ENCODE peak calls at places on chromosome 12, in seven cellular contexts. T is prostate gland, A is lung, H is uterus, P is left ventricle myocardium inferior, Z is endodermal cell, I is GM23248. M is an unnamed sample.

GRCh38 chr12:26939953-26940352 is 1.7 kb downstream of the FGFR1OP2 start:
- DNase-seq in T (no peak), A (no peak), H (no peak), P (no peak), Z (no peak), I (peak), M (no peak)

GRCh38 chr12:112008918-112009317 is 4.0 kb downstream of the TMEM116 start:
- DNase-seq in T (no peak), A (no peak), H (no peak), P (no peak), Z (no peak), I (no peak), M (no peak)

GRCh38 chr12:68373836-68374314 is 41.7 kb upstream of the MDM1 start:
- DNase-seq in T (no peak), A (no peak), H (no peak), P (no peak), Z (no peak), I (no peak), M (no peak)

GRCh38 chr12:23431006-23431405 is 518.5 kb downstream of the SOX5 start:
- DNase-seq in T (no peak), A (no peak), H (no peak), P (no peak), Z (no peak), I (no peak), M (no peak)

GRCh38 chr12:118061876-118062791 is 1.2 kb upstream of the WSB2 start:
- DNase-seq in T (peak), A (peak), H (peak), P (peak), Z (peak), I (peak), M (no peak)

GRCh38 chr12:95710386-95710785 is 80.2 kb downstream of the NTN4 start:
- DNase-seq in T (no peak), A (no peak), H (no peak), P (no peak), Z (no peak), I (no peak), M (no peak)

GRCh38 chr12:106108187-106108816 is 30.5 kb downstream of the NUAK1 start:
- DNase-seq in T (no peak), A (no peak), H (no peak), P (no peak), Z (peak), I (peak), M (no peak)

GRCh38 chr12:85280138-85280983 is at the start of gene ALX1:
- DNase-seq in T (no peak), A (no peak), H (no peak), P (no peak), Z (peak), I (peak), M (no peak)

GRCh38 chr12:81811066-81811777 is 52.1 kb upstream of the PPFIA2 start:
- DNase-seq in T (no peak), A (no peak), H (no peak), P (no peak), Z (peak), I (peak), M (no peak)

GRCh38 chr12:120761581-120761980 is 36.0 kb downstream of the ACADS start:
- DNase-seq in T (peak), A (no peak), H (peak), P (no peak), Z (peak), I (no peak), M (no peak)
- H3K27ac ChIP-seq in T (peak), A (peak), H (peak), P (peak), Z (peak), I (no peak), M (peak)

GRCh38 chr12:116698554-116698953 is 39.3 kb downstream of the SPRING1 start:
- DNase-seq in T (no peak), A (no peak), H (no peak), P (no peak), Z (no peak), I (no peak), M (no peak)

GRCh38 chr12:116700066-116700465 is 37.8 kb downstream of the SPRING1 start:
- DNase-seq in T (no peak), A (no peak), H (no peak), P (no peak), Z (no peak), I (peak), M (no peak)

GRCh38 chr12:116695464-116695725 is 42.5 kb downstream of the SPRING1 start:
- DNase-seq in T (no peak), A (no peak), H (no peak), P (no peak), Z (no peak), I (no peak), M (no peak)

GRCh38 chr12:116698131-116698495 is 39.8 kb downstream of the SPRING1 start:
- DNase-seq in T (peak), A (no peak), H (no peak), P (no peak), Z (no peak), I (no peak), M (no peak)

GRCh38 chr12:116697305-116698130 is 40.4 kb downstream of the SPRING1 start:
- DNase-seq in T (peak), A (no peak), H (no peak), P (peak), Z (peak), I (peak), M (no peak)
- H3K27ac ChIP-seq in T (peak), A (no peak), H (no peak), P (no peak), Z (no peak), I (no peak), M (no peak)

GRCh38 chr12:71837356-71837755 is 2.2 kb upstream of the TBC1D15 start:
- DNase-seq in T (no peak), A (no peak), H (no peak), P (no peak), Z (no peak), I (no peak), M (no peak)

GRCh38 chr12:71840226-71840847 is 778 bp downstream of the TBC1D15 start:
- DNase-seq in T (no peak), A (no peak), H (no peak), P (no peak), Z (no peak), I (peak), M (no peak)

GRCh38 chr12:71838231-71838630 is 1.3 kb upstream of the TBC1D15 start:
- DNase-seq in T (no peak), A (no peak), H (no peak), P (no peak), Z (no peak), I (no peak), M (no peak)

DNA sequence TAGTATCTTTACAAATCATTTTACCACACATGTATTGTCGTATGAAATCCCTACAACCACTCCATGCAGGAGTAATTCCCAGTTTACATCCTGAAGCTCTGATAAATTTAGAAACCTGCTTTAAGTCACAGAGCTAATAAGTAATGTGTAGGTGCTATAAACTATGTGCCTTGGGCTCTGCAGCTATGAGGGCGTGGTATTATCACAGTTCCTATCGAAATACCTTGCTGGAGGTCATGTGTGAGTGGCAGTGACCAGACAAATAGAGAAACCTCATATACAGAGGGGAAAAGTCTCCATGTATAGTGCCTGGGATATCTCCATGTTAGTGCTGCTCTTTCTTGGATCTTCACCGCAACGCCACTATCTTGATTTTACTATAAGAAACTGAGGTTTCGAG is 898 bp upstream of the TBC1D15 start:
- DNase-seq in T (no peak), A (no peak), H (no peak), P (no peak), Z (no peak), I (no peak), M (no peak)
- H3K27ac ChIP-seq in T (peak), A (peak), H (peak), P (peak), Z (no peak), I (peak), M (peak)

GRCh38 chr12:83660727-83661126 is 974.0 kb downstream of the TMTC2 start:
- DNase-seq in T (no peak), A (no peak), H (no peak), P (no peak), Z (no peak), I (no peak), M (no peak)

GRCh38 chr12:83664650-83665049 is 977.9 kb downstream of the TMTC2 start:
- DNase-seq in T (no peak), A (no peak), H (no peak), P (no peak), Z (no peak), I (no peak), M (no peak)

GRCh38 chr12:83665755-83666154 is 979.0 kb downstream of the TMTC2 start:
- DNase-seq in T (no peak), A (no peak), H (no peak), P (no peak), Z (no peak), I (no peak), M (no peak)

GRCh38 chr12:83666690-83667089 is 980.0 kb downstream of the TMTC2 start:
- DNase-seq in T (no peak), A (no peak), H (no peak), P (no peak), Z (no peak), I (no peak), M (no peak)
- H3K27ac ChIP-seq in T (no peak), A (no peak), H (no peak), P (no peak), Z (no peak), I (no peak), M (no peak)

DNA sequence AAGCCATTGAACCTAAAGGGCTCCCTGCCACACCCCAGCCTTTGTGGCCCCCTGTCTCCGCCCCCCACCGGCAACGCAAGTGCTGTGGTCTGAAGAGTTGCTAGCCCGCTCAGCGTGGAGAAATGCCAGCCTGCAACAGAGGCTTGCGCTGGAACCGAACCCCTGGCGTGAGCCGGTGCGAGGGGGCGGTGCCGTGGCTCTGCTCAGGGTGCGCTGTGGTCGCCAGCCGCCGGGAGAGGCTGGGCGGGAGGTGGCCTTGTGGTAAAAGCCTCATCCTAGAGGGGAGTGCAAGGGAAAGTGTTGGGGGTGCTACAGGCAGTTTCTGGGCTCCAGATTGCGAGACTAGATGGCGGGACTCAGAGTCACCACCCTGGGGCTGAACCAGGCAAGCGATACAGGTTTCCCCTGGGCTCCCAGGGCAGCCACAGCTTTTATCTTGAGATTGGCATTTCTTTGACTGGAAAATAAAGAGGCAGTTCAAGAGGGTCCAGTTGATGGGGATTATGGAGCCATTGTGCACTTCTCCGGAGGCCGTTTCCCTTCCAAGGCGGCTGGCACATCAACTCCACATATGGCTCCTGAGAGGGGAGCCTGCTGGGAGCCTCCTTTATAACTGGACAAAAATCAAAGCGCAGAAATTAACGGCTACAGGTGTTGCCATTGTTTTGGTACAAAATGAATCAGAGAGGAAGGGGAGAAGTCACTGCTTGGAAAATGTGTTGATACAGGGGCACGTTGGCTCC is 2.3 kb downstream of the PLXNC1 start:
- DNase-seq in T (no peak), A (no peak), H (no peak), P (no peak), Z (peak), I (no peak), M (no peak)
- H3K27ac ChIP-seq in T (no peak), A (peak), H (peak), P (no peak), Z (peak), I (no peak), M (no peak)

GRCh38 chr12:6092784-6093722 is 31.4 kb downstream of the VWF start:
- DNase-seq in T (no peak), A (peak), H (peak), P (no peak), Z (peak), I (peak), M (no peak)
- H3K27ac ChIP-seq in T (no peak), A (peak), H (no peak), P (peak), Z (no peak), I (peak), M (peak)

M was measured in right atrium auricular region.